ENCODE peak calls at places on chromosomes 13 and 19, in nine cellular contexts. One of them, this sample, is unnamed.

GRCh38 chr19:9914315-9915207 is 21.8 kb downstream of the OLFM2 start:
- DNase-seq in OCI-LY7: peak
- DNase-seq in MM.1S: peak
- DNase-seq in neural progenitor cell: peak
- DNase-seq in HCT116: peak
- DNase-seq in hepatocyte: peak
- DNase-seq in GM23248: peak
- DNase-seq in PC-3: peak
- DNase-seq in SK-N-SH: peak
- DNase-seq in this sample: peak

GRCh38 chr13:48567521-48568331 is 34.8 kb upstream of the RCBTB2 start:
- DNase-seq in OCI-LY7: no peak
- DNase-seq in MM.1S: no peak
- DNase-seq in neural progenitor cell: no peak
- DNase-seq in HCT116: no peak
- DNase-seq in hepatocyte: peak
- DNase-seq in GM23248: peak
- DNase-seq in PC-3: no peak
- DNase-seq in SK-N-SH: no peak
- DNase-seq in this sample: no peak

GRCh38 chr19:13492128-13492527 is 14.2 kb downstream of the CACNA1A start:
- DNase-seq in OCI-LY7: no peak
- DNase-seq in MM.1S: no peak
- DNase-seq in neural progenitor cell: no peak
- DNase-seq in HCT116: no peak
- DNase-seq in hepatocyte: no peak
- DNase-seq in GM23248: peak
- DNase-seq in PC-3: peak
- DNase-seq in SK-N-SH: no peak
- DNase-seq in this sample: peak

GRCh38 chr13:114154476-114154875 is 22.1 kb upstream of the RASA3 start:
- DNase-seq in OCI-LY7: peak
- DNase-seq in MM.1S: no peak
- DNase-seq in neural progenitor cell: no peak
- DNase-seq in HCT116: no peak
- DNase-seq in hepatocyte: no peak
- DNase-seq in GM23248: no peak
- DNase-seq in PC-3: no peak
- DNase-seq in SK-N-SH: no peak
- DNase-seq in this sample: no peak

GRCh38 chr19:15248648-15249559 is 16.7 kb upstream of the EPHX3 start:
- DNase-seq in OCI-LY7: no peak
- DNase-seq in MM.1S: no peak
- DNase-seq in neural progenitor cell: no peak
- DNase-seq in HCT116: no peak
- DNase-seq in hepatocyte: peak
- DNase-seq in GM23248: peak
- DNase-seq in PC-3: peak
- DNase-seq in SK-N-SH: no peak
- DNase-seq in this sample: no peak

GRCh38 chr19:42158926-42159325 is 26.7 kb upstream of the POU2F2 start:
- DNase-seq in OCI-LY7: no peak
- DNase-seq in MM.1S: no peak
- DNase-seq in neural progenitor cell: no peak
- DNase-seq in HCT116: no peak
- DNase-seq in hepatocyte: no peak
- DNase-seq in GM23248: no peak
- DNase-seq in PC-3: no peak
- DNase-seq in SK-N-SH: no peak
- DNase-seq in this sample: no peak

GRCh38 chr19:918481-919156 is 1.5 kb downstream of the KISS1R start:
- DNase-seq in OCI-LY7: no peak
- DNase-seq in MM.1S: no peak
- DNase-seq in neural progenitor cell: peak
- DNase-seq in HCT116: no peak
- DNase-seq in hepatocyte: no peak
- DNase-seq in GM23248: no peak
- DNase-seq in PC-3: peak
- DNase-seq in SK-N-SH: no peak
- DNase-seq in this sample: peak

GRCh38 chr19:18097217-18097992 is at the start of gene MAST3:
- DNase-seq in OCI-LY7: peak
- DNase-seq in MM.1S: peak
- DNase-seq in neural progenitor cell: peak
- DNase-seq in HCT116: peak
- DNase-seq in hepatocyte: peak
- DNase-seq in GM23248: peak
- DNase-seq in PC-3: peak
- DNase-seq in SK-N-SH: peak
- DNase-seq in this sample: peak

GRCh38 chr13:33870046-33870668 is 52.2 kb downstream of the RFC3 start:
- DNase-seq in OCI-LY7: peak
- DNase-seq in MM.1S: no peak
- DNase-seq in neural progenitor cell: no peak
- DNase-seq in HCT116: no peak
- DNase-seq in hepatocyte: no peak
- DNase-seq in GM23248: no peak
- DNase-seq in PC-3: no peak
- DNase-seq in SK-N-SH: no peak
- DNase-seq in this sample: no peak

GRCh38 chr13:73673931-73674330 is 460.3 kb downstream of the KLF12 start:
- DNase-seq in OCI-LY7: no peak
- DNase-seq in MM.1S: no peak
- DNase-seq in neural progenitor cell: no peak
- DNase-seq in HCT116: no peak
- DNase-seq in hepatocyte: no peak
- DNase-seq in GM23248: no peak
- DNase-seq in PC-3: no peak
- DNase-seq in SK-N-SH: no peak
- DNase-seq in this sample: no peak

GRCh38 chr13:79779061-79779460 is 298.1 kb downstream of the NDFIP2 start:
- DNase-seq in OCI-LY7: no peak
- DNase-seq in MM.1S: no peak
- DNase-seq in neural progenitor cell: no peak
- DNase-seq in HCT116: no peak
- DNase-seq in hepatocyte: no peak
- DNase-seq in GM23248: no peak
- DNase-seq in PC-3: no peak
- DNase-seq in SK-N-SH: no peak
- DNase-seq in this sample: no peak

GRCh38 chr13:42990147-42990990 is 1.7 kb downstream of the EPSTI1 start:
- DNase-seq in OCI-LY7: no peak
- DNase-seq in MM.1S: peak
- DNase-seq in neural progenitor cell: no peak
- DNase-seq in HCT116: no peak
- DNase-seq in hepatocyte: peak
- DNase-seq in GM23248: peak
- DNase-seq in PC-3: no peak
- DNase-seq in SK-N-SH: peak
- DNase-seq in this sample: no peak

GRCh38 chr13:24215732-24216131 is 55.2 kb downstream of the SPATA13 start:
- DNase-seq in OCI-LY7: no peak
- DNase-seq in MM.1S: no peak
- DNase-seq in neural progenitor cell: peak
- DNase-seq in HCT116: no peak
- DNase-seq in hepatocyte: no peak
- DNase-seq in GM23248: peak
- DNase-seq in PC-3: peak
- DNase-seq in SK-N-SH: no peak
- DNase-seq in this sample: no peak

GRCh38 chr13:102930566-102930965 is 84.7 kb downstream of the ERCC5 start:
- DNase-seq in OCI-LY7: no peak
- DNase-seq in MM.1S: no peak
- DNase-seq in neural progenitor cell: no peak
- DNase-seq in HCT116: no peak
- DNase-seq in hepatocyte: no peak
- DNase-seq in GM23248: no peak
- DNase-seq in PC-3: no peak
- DNase-seq in SK-N-SH: no peak
- DNase-seq in this sample: no peak
- TF ChIP-seq EZH2phosphoT487 in OCI-LY7: no peak
- TF ChIP-seq EZH2phosphoT487 in MM.1S: no peak
- TF ChIP-seq EZH2phosphoT487 in neural progenitor cell: no peak
- TF ChIP-seq EZH2phosphoT487 in HCT116: no peak
- TF ChIP-seq EZH2phosphoT487 in hepatocyte: no peak
- TF ChIP-seq EZH2phosphoT487 in GM23248: no peak
- TF ChIP-seq EZH2phosphoT487 in PC-3: no peak
- TF ChIP-seq EZH2phosphoT487 in SK-N-SH: no peak
- TF ChIP-seq EZH2phosphoT487 in this sample: no peak

DNA sequence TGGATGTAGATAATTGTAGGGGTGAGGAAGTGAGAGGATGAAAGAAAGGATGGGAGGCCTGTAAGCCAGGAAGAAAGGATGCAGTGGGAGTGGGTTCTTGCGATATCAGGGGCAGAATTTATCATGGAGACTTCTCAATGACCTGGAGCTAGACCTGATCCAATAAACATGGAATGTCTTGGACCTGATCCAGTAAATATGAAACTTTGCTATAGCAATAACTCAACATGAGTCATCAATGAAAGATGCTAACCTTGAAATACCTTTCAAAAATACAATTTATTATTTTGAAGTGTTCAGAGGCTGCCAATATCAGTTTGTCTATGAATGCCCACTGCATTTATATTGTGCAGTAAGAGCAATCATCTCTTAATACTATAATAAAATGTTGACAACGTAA is 279.5 kb downstream of the POU4F1 start:
- DNase-seq in OCI-LY7: no peak
- DNase-seq in MM.1S: no peak
- DNase-seq in neural progenitor cell: no peak
- DNase-seq in HCT116: no peak
- DNase-seq in hepatocyte: no peak
- DNase-seq in GM23248: no peak
- DNase-seq in PC-3: peak
- DNase-seq in SK-N-SH: no peak
- DNase-seq in this sample: no peak
- TF ChIP-seq EZH2phosphoT487 in OCI-LY7: no peak
- TF ChIP-seq EZH2phosphoT487 in MM.1S: no peak
- TF ChIP-seq EZH2phosphoT487 in neural progenitor cell: no peak
- TF ChIP-seq EZH2phosphoT487 in HCT116: no peak
- TF ChIP-seq EZH2phosphoT487 in hepatocyte: no peak
- TF ChIP-seq EZH2phosphoT487 in GM23248: no peak
- TF ChIP-seq EZH2phosphoT487 in PC-3: no peak
- TF ChIP-seq EZH2phosphoT487 in SK-N-SH: no peak
- TF ChIP-seq EZH2phosphoT487 in this sample: no peak

GRCh38 chr19:53190253-53190652 is 2.9 kb downstream of the ZNF665 start:
- DNase-seq in OCI-LY7: no peak
- DNase-seq in MM.1S: no peak
- DNase-seq in neural progenitor cell: no peak
- DNase-seq in HCT116: no peak
- DNase-seq in hepatocyte: no peak
- DNase-seq in GM23248: no peak
- DNase-seq in PC-3: no peak
- DNase-seq in SK-N-SH: no peak
- DNase-seq in this sample: no peak

GRCh38 chr19:53196777-53197396 is 3.7 kb upstream of the ZNF665 start:
- DNase-seq in OCI-LY7: peak
- DNase-seq in MM.1S: no peak
- DNase-seq in neural progenitor cell: peak
- DNase-seq in HCT116: peak
- DNase-seq in hepatocyte: peak
- DNase-seq in GM23248: peak
- DNase-seq in PC-3: peak
- DNase-seq in SK-N-SH: peak
- DNase-seq in this sample: peak

GRCh38 chr19:53193534-53194222 is 520 bp upstream of the ZNF665 start:
- DNase-seq in OCI-LY7: no peak
- DNase-seq in MM.1S: no peak
- DNase-seq in neural progenitor cell: no peak
- DNase-seq in HCT116: no peak
- DNase-seq in hepatocyte: peak
- DNase-seq in GM23248: no peak
- DNase-seq in PC-3: no peak
- DNase-seq in SK-N-SH: peak
- DNase-seq in this sample: no peak

GRCh38 chr19:53195265-53195879 is 2.2 kb upstream of the ZNF665 start:
- DNase-seq in OCI-LY7: peak
- DNase-seq in MM.1S: peak
- DNase-seq in neural progenitor cell: peak
- DNase-seq in HCT116: peak
- DNase-seq in hepatocyte: peak
- DNase-seq in GM23248: peak
- DNase-seq in PC-3: peak
- DNase-seq in SK-N-SH: peak
- DNase-seq in this sample: peak

DNA sequence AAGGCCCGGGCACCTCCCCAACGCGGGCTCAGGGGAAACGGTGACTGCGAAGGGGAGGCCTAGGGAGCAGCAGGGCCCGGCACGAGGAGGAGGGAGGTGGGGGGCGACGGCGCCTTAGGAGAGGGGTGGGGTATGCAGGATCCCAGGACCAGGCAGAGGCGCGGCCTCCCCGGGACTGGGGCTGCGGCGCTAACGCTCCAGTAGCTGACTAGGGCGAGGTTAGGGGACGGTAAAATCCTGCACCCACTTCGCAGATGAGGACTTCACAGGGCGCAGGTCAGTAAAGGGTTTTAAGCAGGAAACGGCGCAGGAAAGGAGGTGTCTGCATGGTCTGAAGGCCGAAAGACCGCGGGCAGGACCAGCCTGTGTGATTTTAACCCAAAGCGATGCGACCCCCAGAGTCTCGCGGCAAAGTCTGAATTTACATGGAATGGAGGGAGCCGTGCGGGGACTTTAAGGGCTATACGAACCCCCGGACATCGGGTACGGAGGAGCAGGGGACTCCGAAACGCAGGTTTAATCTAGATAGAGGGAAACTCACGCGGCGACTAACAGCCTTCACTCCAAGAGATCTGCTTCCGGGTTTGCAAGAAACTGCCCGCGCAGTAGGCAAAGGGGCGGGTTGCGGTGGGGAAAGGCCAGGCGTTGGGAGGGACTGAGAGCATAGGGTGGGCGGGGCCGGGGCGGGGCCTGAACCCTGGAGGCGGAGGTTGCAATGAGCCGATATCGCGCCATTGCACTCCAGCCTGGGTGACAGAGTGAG is at the start of gene ZNF665:
- DNase-seq in OCI-LY7: peak
- DNase-seq in MM.1S: no peak
- DNase-seq in neural progenitor cell: peak
- DNase-seq in HCT116: no peak
- DNase-seq in hepatocyte: peak
- DNase-seq in GM23248: peak
- DNase-seq in PC-3: peak
- DNase-seq in SK-N-SH: peak
- DNase-seq in this sample: peak
- TF ChIP-seq EZH2phosphoT487 in OCI-LY7: no peak
- TF ChIP-seq EZH2phosphoT487 in MM.1S: no peak
- TF ChIP-seq EZH2phosphoT487 in neural progenitor cell: no peak
- TF ChIP-seq EZH2phosphoT487 in HCT116: no peak
- TF ChIP-seq EZH2phosphoT487 in hepatocyte: no peak
- TF ChIP-seq EZH2phosphoT487 in GM23248: no peak
- TF ChIP-seq EZH2phosphoT487 in PC-3: no peak
- TF ChIP-seq EZH2phosphoT487 in SK-N-SH: no peak
- TF ChIP-seq EZH2phosphoT487 in this sample: no peak

DNA sequence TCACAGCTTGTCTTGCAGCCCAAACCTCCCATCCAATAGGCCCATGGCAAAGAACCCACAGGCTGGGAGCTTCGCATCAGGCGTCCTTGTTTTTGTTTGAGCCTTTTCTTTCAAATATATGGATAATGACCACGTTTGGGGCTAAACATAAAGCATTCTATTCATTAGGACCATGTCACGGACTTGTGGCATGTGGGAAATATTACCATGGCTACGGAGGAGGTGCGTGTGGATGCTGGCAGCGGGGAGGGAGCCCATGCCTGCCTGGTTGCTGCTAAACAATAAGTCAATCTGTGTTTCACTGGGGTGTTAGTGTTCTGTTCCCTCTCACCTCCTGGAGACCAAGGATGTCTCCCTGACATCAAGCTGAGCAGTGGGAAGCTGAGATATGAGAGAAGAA is 121.2 kb downstream of the IRS2 start:
- DNase-seq in OCI-LY7: no peak
- DNase-seq in MM.1S: no peak
- DNase-seq in neural progenitor cell: no peak
- DNase-seq in HCT116: no peak
- DNase-seq in hepatocyte: no peak
- DNase-seq in GM23248: no peak
- DNase-seq in PC-3: no peak
- DNase-seq in SK-N-SH: peak
- DNase-seq in this sample: no peak
- TF ChIP-seq EZH2phosphoT487 in OCI-LY7: no peak
- TF ChIP-seq EZH2phosphoT487 in MM.1S: no peak
- TF ChIP-seq EZH2phosphoT487 in neural progenitor cell: no peak
- TF ChIP-seq EZH2phosphoT487 in HCT116: no peak
- TF ChIP-seq EZH2phosphoT487 in hepatocyte: no peak
- TF ChIP-seq EZH2phosphoT487 in GM23248: no peak
- TF ChIP-seq EZH2phosphoT487 in PC-3: no peak
- TF ChIP-seq EZH2phosphoT487 in SK-N-SH: no peak
- TF ChIP-seq EZH2phosphoT487 in this sample: no peak

This sample was measured in GM23338.